ENCODE peak calls at places on chromosome 6, in four cellular contexts. One of them, this sample, is unnamed.

GRCh38 chr6:33820243-33820642 is 16.4 kb upstream of the MLN start:
- DNase-seq in sigmoid colon: no peak
- DNase-seq in A549: no peak
- DNase-seq in upper lobe of left lung: no peak
- DNase-seq in this sample: no peak

GRCh38 chr6:125273965-125274364 is 27.8 kb downstream of the HDDC2 start:
- DNase-seq in sigmoid colon: peak
- DNase-seq in A549: no peak
- DNase-seq in upper lobe of left lung: no peak
- DNase-seq in this sample: peak

GRCh38 chr6:113862112-113862511 is 5.0 kb downstream of the MARCKS start:
- DNase-seq in sigmoid colon: no peak
- DNase-seq in A549: no peak
- DNase-seq in upper lobe of left lung: no peak
- DNase-seq in this sample: no peak

GRCh38 chr6:33620584-33621395 is at the start of gene ITPR3:
- DNase-seq in sigmoid colon: peak
- DNase-seq in A549: peak
- DNase-seq in upper lobe of left lung: peak
- DNase-seq in this sample: no peak

GRCh38 chr6:82711992-82712788 is 348.6 kb downstream of the TPBG start:
- DNase-seq in sigmoid colon: no peak
- DNase-seq in A549: no peak
- DNase-seq in upper lobe of left lung: no peak
- DNase-seq in this sample: no peak

GRCh38 chr6:32669893-32670292 is 3.4 kb upstream of the HLA-DQB1 start:
- DNase-seq in sigmoid colon: no peak
- DNase-seq in A549: no peak
- DNase-seq in upper lobe of left lung: no peak
- DNase-seq in this sample: no peak

GRCh38 chr6:92779758-92780157 is 639.6 kb downstream of the EPHA7 start:
- DNase-seq in sigmoid colon: no peak
- DNase-seq in A549: no peak
- DNase-seq in upper lobe of left lung: no peak
- DNase-seq in this sample: no peak

GRCh38 chr6:37646097-37646864 is 51.4 kb downstream of the MDGA1 start:
- DNase-seq in sigmoid colon: no peak
- DNase-seq in A549: no peak
- DNase-seq in upper lobe of left lung: no peak
- DNase-seq in this sample: no peak

GRCh38 chr6:13624871-13625288 is 9.7 kb downstream of the NOL7 start:
- DNase-seq in sigmoid colon: no peak
- DNase-seq in A549: peak
- DNase-seq in upper lobe of left lung: no peak
- DNase-seq in this sample: no peak

GRCh38 chr6:91633374-91634184 is 1046.7 kb upstream of the MAP3K7 start:
- DNase-seq in sigmoid colon: no peak
- DNase-seq in A549: no peak
- DNase-seq in upper lobe of left lung: no peak
- DNase-seq in this sample: no peak

GRCh38 chr6:165653196-165653595 is 9.8 kb downstream of the PDE10A start:
- DNase-seq in sigmoid colon: no peak
- DNase-seq in A549: no peak
- DNase-seq in upper lobe of left lung: no peak
- DNase-seq in this sample: no peak

GRCh38 chr6:33249732-33250625 is 21.7 kb downstream of the VPS52 start:
- DNase-seq in sigmoid colon: peak
- DNase-seq in A549: no peak
- DNase-seq in upper lobe of left lung: no peak
- DNase-seq in this sample: no peak

GRCh38 chr6:40569162-40569920 is 17.8 kb downstream of the LRFN2 start:
- DNase-seq in sigmoid colon: peak
- DNase-seq in A549: no peak
- DNase-seq in upper lobe of left lung: no peak
- DNase-seq in this sample: no peak

GRCh38 chr6:135358251-135358821 is 139.2 kb downstream of the AHI1 start:
- DNase-seq in sigmoid colon: no peak
- DNase-seq in A549: peak
- DNase-seq in upper lobe of left lung: no peak
- DNase-seq in this sample: no peak

GRCh38 chr6:3798211-3798909 is 46.8 kb upstream of the PXDC1 start:
- DNase-seq in sigmoid colon: no peak
- DNase-seq in A549: no peak
- DNase-seq in upper lobe of left lung: no peak
- DNase-seq in this sample: no peak

GRCh38 chr6:63804381-63804956 is 168.9 kb downstream of the PHF3 start:
- DNase-seq in sigmoid colon: no peak
- DNase-seq in A549: no peak
- DNase-seq in upper lobe of left lung: no peak
- DNase-seq in this sample: no peak

GRCh38 chr6:87182321-87182720 is 27.0 kb downstream of the ZNF292 start:
- DNase-seq in sigmoid colon: no peak
- DNase-seq in A549: no peak
- DNase-seq in upper lobe of left lung: no peak
- DNase-seq in this sample: no peak

GRCh38 chr6:109454483-109455160 is 950 bp downstream of the MICAL1 start:
- DNase-seq in sigmoid colon: peak
- DNase-seq in A549: no peak
- DNase-seq in upper lobe of left lung: peak
- DNase-seq in this sample: no peak
- TF ChIP-seq POLR2A in sigmoid colon: no peak
- TF ChIP-seq POLR2A in A549: no peak
- TF ChIP-seq POLR2A in upper lobe of left lung: peak
- TF ChIP-seq POLR2A in this sample: no peak

GRCh38 chr6:31634969-31635575 is 14.6 kb downstream of the PRRC2A start:
- DNase-seq in sigmoid colon: no peak
- DNase-seq in A549: no peak
- DNase-seq in upper lobe of left lung: no peak
- DNase-seq in this sample: no peak

GRCh38 chr6:31634131-31634530 is 13.6 kb downstream of the PRRC2A start:
- DNase-seq in sigmoid colon: no peak
- DNase-seq in A549: no peak
- DNase-seq in upper lobe of left lung: no peak
- DNase-seq in this sample: no peak

GRCh38 chr6:31632279-31632946 is 11.9 kb downstream of the PRRC2A start:
- DNase-seq in sigmoid colon: no peak
- DNase-seq in A549: no peak
- DNase-seq in upper lobe of left lung: peak
- DNase-seq in this sample: no peak

GRCh38 chr6:31631681-31632278 is 11.3 kb downstream of the PRRC2A start:
- DNase-seq in sigmoid colon: no peak
- DNase-seq in A549: no peak
- DNase-seq in upper lobe of left lung: peak
- DNase-seq in this sample: no peak

DNA sequence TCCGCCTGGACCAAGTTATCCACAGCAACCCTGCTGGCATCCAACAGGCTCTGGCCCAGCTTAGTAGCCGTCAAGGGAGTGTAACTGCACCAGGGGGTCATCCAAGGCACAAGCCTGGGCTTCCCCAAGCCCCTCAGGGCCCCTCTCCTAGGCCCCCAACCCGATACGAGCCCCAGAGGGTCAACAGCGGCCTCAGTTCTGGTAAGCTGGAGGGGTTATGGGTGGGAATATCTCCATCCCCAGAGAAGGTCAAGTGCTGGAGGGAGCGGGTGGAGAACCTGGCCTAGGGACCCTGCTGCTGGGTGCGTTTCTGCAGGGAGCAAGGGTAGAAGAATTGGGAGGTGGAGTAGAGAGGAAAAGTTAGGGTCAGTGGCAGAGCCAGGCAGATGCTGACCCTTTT is 12.9 kb downstream of the PRRC2A start:
- DNase-seq in sigmoid colon: no peak
- DNase-seq in A549: no peak
- DNase-seq in upper lobe of left lung: no peak
- DNase-seq in this sample: no peak
- TF ChIP-seq POLR2A in sigmoid colon: no peak
- TF ChIP-seq POLR2A in A549: no peak
- TF ChIP-seq POLR2A in upper lobe of left lung: no peak
- TF ChIP-seq POLR2A in this sample: no peak

GRCh38 chr6:42279144-42279781 is 61.6 kb upstream of the MRPS10 start:
- DNase-seq in sigmoid colon: peak
- DNase-seq in A549: peak
- DNase-seq in upper lobe of left lung: peak
- DNase-seq in this sample: no peak
- TF ChIP-seq POLR2A in sigmoid colon: no peak
- TF ChIP-seq POLR2A in A549: no peak
- TF ChIP-seq POLR2A in upper lobe of left lung: no peak
- TF ChIP-seq POLR2A in this sample: no peak

GRCh38 chr6:26205625-26206574 is 118.7 kb downstream of the HFE start:
- DNase-seq in sigmoid colon: no peak
- DNase-seq in A549: peak
- DNase-seq in upper lobe of left lung: no peak
- DNase-seq in this sample: no peak

GRCh38 chr6:26204332-26205160 is 117.3 kb downstream of the HFE start:
- DNase-seq in sigmoid colon: peak
- DNase-seq in A549: peak
- DNase-seq in upper lobe of left lung: peak
- DNase-seq in this sample: peak

GRCh38 chr6:26202811-26203583 is 115.8 kb downstream of the HFE start:
- DNase-seq in sigmoid colon: no peak
- DNase-seq in A549: no peak
- DNase-seq in upper lobe of left lung: no peak
- DNase-seq in this sample: no peak

GRCh38 chr6:26205161-26205624 is 118.0 kb downstream of the HFE start:
- DNase-seq in sigmoid colon: peak
- DNase-seq in A549: peak
- DNase-seq in upper lobe of left lung: no peak
- DNase-seq in this sample: peak

DNA sequence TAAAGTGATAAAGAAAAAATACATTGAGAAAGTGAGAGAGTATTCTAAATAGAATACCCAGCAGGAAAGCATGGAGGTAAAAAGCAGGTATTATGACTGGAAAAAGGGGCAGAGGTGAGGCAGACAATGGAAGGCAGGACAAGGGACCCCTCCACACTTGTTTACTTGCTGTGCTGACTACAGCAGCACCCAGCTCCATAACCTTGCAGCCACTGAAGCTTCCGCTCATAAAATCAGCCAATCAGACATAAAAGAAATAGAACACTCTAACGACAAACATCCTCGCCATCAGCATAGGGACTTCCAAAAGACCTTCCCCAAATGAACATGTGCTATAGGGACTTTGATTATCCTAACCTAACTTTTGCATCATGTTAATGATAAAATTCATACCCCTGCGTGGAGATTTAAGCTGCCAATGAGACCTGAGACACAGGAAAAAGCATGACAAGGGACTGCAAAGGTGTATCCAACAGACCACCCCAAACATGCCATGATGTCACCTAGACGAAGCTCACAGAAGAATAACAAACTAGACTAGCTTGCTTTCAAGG is 120.1 kb downstream of the HFE start:
- DNase-seq in sigmoid colon: no peak
- DNase-seq in A549: no peak
- DNase-seq in upper lobe of left lung: no peak
- DNase-seq in this sample: no peak
- TF ChIP-seq POLR2A in sigmoid colon: no peak
- TF ChIP-seq POLR2A in A549: no peak
- TF ChIP-seq POLR2A in upper lobe of left lung: no peak
- TF ChIP-seq POLR2A in this sample: no peak

DNA sequence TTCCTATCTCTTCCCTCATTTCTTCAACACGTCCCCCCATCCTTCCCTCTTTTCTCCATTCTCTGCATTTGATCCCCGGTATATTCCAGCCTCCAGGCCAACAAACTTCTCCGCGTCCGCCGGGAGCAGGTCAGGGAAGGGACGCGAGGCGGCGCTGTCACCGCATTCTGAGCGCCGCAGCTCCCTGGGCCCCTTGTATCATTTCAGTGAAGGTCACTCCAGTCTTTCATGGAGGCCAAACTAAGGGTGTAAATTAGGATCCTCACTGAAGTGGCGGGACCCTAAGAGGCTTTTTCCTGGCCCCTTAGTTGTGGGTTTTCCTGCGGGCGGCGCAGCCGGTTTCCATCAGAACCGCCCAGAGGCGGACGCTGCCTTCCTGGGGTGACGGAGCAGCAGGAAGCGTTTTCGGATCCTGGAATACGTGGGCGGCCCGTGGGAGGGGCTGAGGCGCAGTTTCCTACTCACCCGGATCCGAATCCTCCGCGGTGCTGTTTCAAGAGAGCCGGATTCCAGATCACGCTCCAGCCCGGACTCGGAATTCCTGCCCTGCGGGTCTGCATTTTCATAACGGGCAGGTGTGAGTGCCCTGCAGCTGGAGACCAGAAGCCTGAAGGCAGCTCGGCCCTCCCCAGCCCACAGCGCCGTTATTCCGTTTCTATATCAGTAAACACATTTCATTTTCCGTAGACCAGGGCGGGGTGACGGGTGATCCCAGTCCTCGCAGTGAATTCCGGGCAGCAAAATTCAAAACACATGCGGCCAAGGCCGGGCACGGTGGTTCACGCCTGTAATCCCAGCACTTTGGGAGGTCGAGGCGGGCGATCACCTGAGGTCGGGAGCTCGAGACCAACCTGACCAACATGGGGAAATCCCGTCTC is 3.6 kb upstream of the MICA start:
- DNase-seq in sigmoid colon: peak
- DNase-seq in A549: peak
- DNase-seq in upper lobe of left lung: peak
- DNase-seq in this sample: peak
- TF ChIP-seq POLR2A in sigmoid colon: peak
- TF ChIP-seq POLR2A in A549: peak
- TF ChIP-seq POLR2A in upper lobe of left lung: peak
- TF ChIP-seq POLR2A in this sample: no peak

GRCh38 chr6:28765978-28766351 is 157.8 kb downstream of the TRIM27 start:
- DNase-seq in sigmoid colon: no peak
- DNase-seq in A549: no peak
- DNase-seq in upper lobe of left lung: no peak
- DNase-seq in this sample: no peak

GRCh38 chr6:28767133-28767532 is 156.7 kb downstream of the TRIM27 start:
- DNase-seq in sigmoid colon: no peak
- DNase-seq in A549: no peak
- DNase-seq in upper lobe of left lung: no peak
- DNase-seq in this sample: no peak

GRCh38 chr6:28764761-28765282 is 159.0 kb downstream of the TRIM27 start:
- DNase-seq in sigmoid colon: no peak
- DNase-seq in A549: no peak
- DNase-seq in upper lobe of left lung: no peak
- DNase-seq in this sample: no peak

GRCh38 chr6:28766426-28766825 is 157.4 kb downstream of the TRIM27 start:
- DNase-seq in sigmoid colon: no peak
- DNase-seq in A549: no peak
- DNase-seq in upper lobe of left lung: no peak
- DNase-seq in this sample: no peak

GRCh38 chr6:28764014-28764723 is 159.6 kb downstream of the TRIM27 start:
- DNase-seq in sigmoid colon: no peak
- DNase-seq in A549: no peak
- DNase-seq in upper lobe of left lung: no peak
- DNase-seq in this sample: no peak
- TF ChIP-seq POLR2A in sigmoid colon: no peak
- TF ChIP-seq POLR2A in A549: no peak
- TF ChIP-seq POLR2A in upper lobe of left lung: no peak
- TF ChIP-seq POLR2A in this sample: no peak

GRCh38 chr6:44058617-44059358 is 68.5 kb downstream of the MRPL14 start:
- DNase-seq in sigmoid colon: peak
- DNase-seq in A549: peak
- DNase-seq in upper lobe of left lung: peak
- DNase-seq in this sample: peak
- TF ChIP-seq POLR2A in sigmoid colon: no peak
- TF ChIP-seq POLR2A in A549: no peak
- TF ChIP-seq POLR2A in upper lobe of left lung: peak
- TF ChIP-seq POLR2A in this sample: no peak

GRCh38 chr6:111663692-111664564 is 58.2 kb upstream of the TRAF3IP2 start:
- DNase-seq in sigmoid colon: peak
- DNase-seq in A549: no peak
- DNase-seq in upper lobe of left lung: no peak
- DNase-seq in this sample: no peak
- TF ChIP-seq POLR2A in sigmoid colon: no peak
- TF ChIP-seq POLR2A in A549: no peak
- TF ChIP-seq POLR2A in upper lobe of left lung: no peak
- TF ChIP-seq POLR2A in this sample: no peak

This sample was measured in breast epithelium.